ENCODE peak calls at places on chromosome 5, in seven cellular contexts. P is HEK293T; K is stimulated activated CD8-positive, alpha-beta memory T cell treated with anti-CD3 and anti-CD28 coated beads, Interleukin-4, amount 100 ng/mL, for 1 hour; E is activated CD4-positive, alpha-beta memory T cell treated with anti-CD3 and anti-CD28 coated beads, Interleukin-2, amount 10 ng/mL, durations not matched to agents 7 days and 5 days; D is GM23248; G is stimulated activated CD4-positive, alpha-beta T cell treated with anti-CD3 and anti-CD28 coated beads, Interleukin-4, amount 100 ng/mL, for 48 hours; L is nucleus accumbens. A is an unnamed sample.
A peak's percentile ranks its signal among the peaks of the same experiment; 100 is the strongest.

GRCh38 chr5:143501176-143501840 is 97.8 kb upstream of the NR3C1 start:
- DNase-seq in P (no peak), K (no peak), E (no peak), D (peak; percentile 79), G (no peak), L (no peak), A (no peak)

GRCh38 chr5:18238321-18238720 is 604.1 kb downstream of the TAF11L14 start:
- DNase-seq in P (no peak), K (no peak), E (no peak), D (no peak), G (no peak), L (no peak), A (no peak)

GRCh38 chr5:95712347-95712958 is 18.7 kb upstream of the RHOBTB3 start:
- DNase-seq in P (no peak), K (no peak), E (no peak), D (peak; percentile 84), G (peak; percentile 52), L (no peak), A (no peak)

GRCh38 chr5:165321912-165322311 is 1816.5 kb downstream of the MAT2B start:
- DNase-seq in P (no peak), K (no peak), E (no peak), D (no peak), G (no peak), L (no peak), A (no peak)

GRCh38 chr5:124764992-124765611 is 18.7 kb upstream of the ZNF608 start:
- DNase-seq in P (no peak), K (no peak), E (no peak), D (no peak), G (no peak), L (no peak), A (no peak)

GRCh38 chr5:143064661-143065060 is 294.5 kb downstream of the ARHGAP26 start:
- DNase-seq in P (no peak), K (no peak), E (no peak), D (peak; percentile 28), G (no peak), L (no peak), A (no peak)

GRCh38 chr5:169171495-169171894 is 129.4 kb downstream of the SLIT3 start:
- DNase-seq in P (no peak), K (no peak), E (no peak), D (no peak), G (no peak), L (no peak), A (no peak)

GRCh38 chr5:83414601-83415000 is 56.9 kb upstream of the VCAN start:
- DNase-seq in P (no peak), K (no peak), E (no peak), D (peak; percentile 67), G (no peak), L (no peak), A (no peak)

GRCh38 chr5:131417240-131417869 is 153.5 kb downstream of the CDC42SE2 start:
- DNase-seq in P (peak; percentile 64), K (peak; percentile 75), E (peak; percentile 82), D (peak; percentile 80), G (peak; percentile 77), L (peak; percentile 59), A (peak; percentile 77)

GRCh38 chr5:146515473-146516150 is 378 bp downstream of the GPR151 start:
- DNase-seq in P (no peak), K (no peak), E (no peak), D (no peak), G (no peak), L (no peak), A (no peak)

GRCh38 chr5:110025160-110025559 is 335.4 kb downstream of the MAN2A1 start:
- DNase-seq in P (no peak), K (no peak), E (no peak), D (no peak), G (no peak), L (no peak), A (no peak)

GRCh38 chr5:125232779-125233230 is 486.4 kb upstream of the ZNF608 start:
- DNase-seq in P (no peak), K (no peak), E (no peak), D (peak; percentile 92), G (no peak), L (no peak), A (no peak)

GRCh38 chr5:177997319-177997670 is 1.3 kb upstream of the PROP1 start:
- DNase-seq in P (no peak), K (no peak), E (no peak), D (peak; percentile 36), G (no peak), L (peak; percentile 37), A (no peak)

GRCh38 chr5:156339139-156339841 is 12.3 kb downstream of the SGCD start:
- DNase-seq in P (no peak), K (no peak), E (no peak), D (no peak), G (no peak), L (no peak), A (no peak)

GRCh38 chr5:175103746-175104145 is 340.2 kb downstream of the DRD1 start:
- DNase-seq in P (no peak), K (no peak), E (no peak), D (no peak), G (no peak), L (no peak), A (no peak)

GRCh38 chr5:138353550-138353893 is 1.0 kb downstream of the KDM3B start:
- DNase-seq in P (no peak), K (no peak), E (peak; percentile 56), D (peak; percentile 72), G (no peak), L (no peak), A (no peak)

GRCh38 chr5:81729276-81729675 is 21.6 kb downstream of the SSBP2 start:
- DNase-seq in P (no peak), K (no peak), E (no peak), D (no peak), G (no peak), L (no peak), A (no peak)

GRCh38 chr5:66113160-66113559 is 30.9 kb upstream of the SREK1 start:
- DNase-seq in P (no peak), K (no peak), E (no peak), D (peak; percentile 84), G (no peak), L (no peak), A (no peak)

GRCh38 chr5:127254729-127255284 is 35.8 kb upstream of the MEGF10 start:
- DNase-seq in P (no peak), K (no peak), E (no peak), D (peak; percentile 19), G (no peak), L (no peak), A (no peak)

A was measured in central memory CD8-positive, alpha-beta T cell.